ENCODE peak calls at places on chromosomes 11 and 22, in five cellular contexts. N, P, M, R and D are unnamed samples.

GRCh38 chr22:41123151-41123550 is 30.8 kb downstream of the EP300 start:
- DNase-seq in R (no peak), M (no peak), N (no peak), P (no peak), D (no peak)

GRCh38 chr11:123546515-123546914 is 107.9 kb downstream of the SCN3B start:
- DNase-seq in R (no peak), M (no peak), P (no peak), N (no peak), D (peak)

GRCh38 chr22:26568207-26568706 is 21.7 kb downstream of the TPST2 start:
- DNase-seq in N (no peak), R (no peak), M (no peak), P (no peak), D (peak)

GRCh38 chr11:64809781-64810241 is 540 bp downstream of the MEN1 start:
- DNase-seq in P (peak), M (no peak), R (no peak), N (no peak), D (no peak)

GRCh38 chr11:128468106-128468505 is 119.3 kb downstream of the ETS1 start:
- DNase-seq in M (no peak), N (no peak), P (no peak), R (no peak), D (no peak)

GRCh38 chr22:41248758-41249157 is 8.0 kb upstream of the CHADL start:
- DNase-seq in N (no peak), P (no peak), R (no peak), M (no peak), D (no peak)

GRCh38 chr11:92550871-92551270 is 326.3 kb downstream of the FAT3 start:
- DNase-seq in R (no peak), P (no peak), N (no peak), M (no peak), D (no peak)

GRCh38 chr11:17985517-17985916 is 27.3 kb downstream of the SERGEF start:
- DNase-seq in R (no peak), P (no peak), M (no peak), N (peak), D (peak)

GRCh38 chr22:39325392-39325932 is 6.0 kb upstream of the RPL3 start:
- DNase-seq in P (no peak), M (no peak), N (no peak), R (no peak), D (no peak)

GRCh38 chr11:130772266-130773227 is 143.7 kb downstream of the SNX19 start:
- DNase-seq in P (no peak), R (peak), M (no peak), N (no peak), D (peak)

GRCh38 chr11:114466742-114467141 is 27.5 kb downstream of the REXO2 start:
- DNase-seq in N (no peak), R (no peak), M (no peak), P (no peak), D (no peak)

GRCh38 chr11:122229078-122229477 is 113.1 kb upstream of the BLID start:
- DNase-seq in P (no peak), N (peak), R (no peak), M (no peak), D (peak)

GRCh38 chr22:19591568-19591967 is 67.4 kb upstream of the CLDN5 start:
- DNase-seq in M (no peak), P (no peak), R (no peak), N (no peak), D (no peak)

GRCh38 chr11:78216021-78216420 is 27.3 kb downstream of the USP35 start:
- DNase-seq in R (no peak), P (no peak), N (no peak), M (no peak), D (no peak)

GRCh38 chr11:117201906-117202305 is 2.7 kb downstream of the TAGLN start:
- DNase-seq in P (no peak), R (no peak), N (no peak), M (no peak), D (no peak)

GRCh38 chr11:78230161-78230877 is 41.6 kb downstream of the USP35 start:
- DNase-seq in N (peak), R (no peak), P (peak), M (no peak), D (no peak)

GRCh38 chr11:72736452-72737069 is 15.6 kb downstream of the ARAP1 start:
- DNase-seq in R (no peak), M (peak), P (no peak), N (peak), D (no peak)

GRCh38 chr22:50271519-50271970 is 1.4 kb upstream of the MAPK11 start:
- DNase-seq in N (peak), R (no peak), M (peak), P (peak), D (peak)
- TF ChIP-seq CTCF in N (peak), R (peak), M (no peak), P (no peak), D (peak)

DNA sequence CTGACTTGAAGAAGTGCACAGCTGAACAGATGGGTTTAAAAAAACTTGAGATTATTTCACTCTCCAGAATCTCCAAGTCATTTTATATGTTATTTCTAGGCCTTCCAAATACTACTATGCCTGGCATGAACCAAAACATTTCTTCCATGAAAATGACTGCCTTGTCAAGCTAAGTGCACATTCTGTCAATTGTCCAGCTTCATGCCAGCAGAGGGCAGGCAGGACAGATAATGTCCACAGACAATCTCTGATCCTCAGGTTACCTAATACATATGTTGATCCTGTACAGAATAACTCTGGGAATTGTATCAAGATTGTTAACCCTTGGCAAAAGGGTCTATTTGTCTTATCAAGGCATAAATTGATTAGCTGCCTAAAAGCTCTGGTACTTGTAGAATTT is 229.5 kb downstream of the AASDHPPT start:
- DNase-seq in N (no peak), M (no peak), R (no peak), P (no peak), D (no peak)
- TF ChIP-seq CTCF in N (no peak), M (no peak), R (peak), P (no peak), D (peak)

GRCh38 chr11:86637976-86638375 is 34.4 kb downstream of the ME3 start:
- DNase-seq in R (no peak), M (no peak), P (no peak), N (no peak), D (peak)

GRCh38 chr11:86627776-86628455 is 44.5 kb downstream of the ME3 start:
- DNase-seq in M (no peak), P (no peak), N (no peak), R (no peak), D (no peak)

GRCh38 chr11:86629070-86629706 is 43.2 kb downstream of the ME3 start:
- DNase-seq in M (no peak), N (peak), P (no peak), R (no peak), D (peak)

GRCh38 chr11:86636275-86636674 is 36.1 kb downstream of the ME3 start:
- DNase-seq in R (no peak), M (no peak), N (no peak), P (no peak), D (no peak)

DNA sequence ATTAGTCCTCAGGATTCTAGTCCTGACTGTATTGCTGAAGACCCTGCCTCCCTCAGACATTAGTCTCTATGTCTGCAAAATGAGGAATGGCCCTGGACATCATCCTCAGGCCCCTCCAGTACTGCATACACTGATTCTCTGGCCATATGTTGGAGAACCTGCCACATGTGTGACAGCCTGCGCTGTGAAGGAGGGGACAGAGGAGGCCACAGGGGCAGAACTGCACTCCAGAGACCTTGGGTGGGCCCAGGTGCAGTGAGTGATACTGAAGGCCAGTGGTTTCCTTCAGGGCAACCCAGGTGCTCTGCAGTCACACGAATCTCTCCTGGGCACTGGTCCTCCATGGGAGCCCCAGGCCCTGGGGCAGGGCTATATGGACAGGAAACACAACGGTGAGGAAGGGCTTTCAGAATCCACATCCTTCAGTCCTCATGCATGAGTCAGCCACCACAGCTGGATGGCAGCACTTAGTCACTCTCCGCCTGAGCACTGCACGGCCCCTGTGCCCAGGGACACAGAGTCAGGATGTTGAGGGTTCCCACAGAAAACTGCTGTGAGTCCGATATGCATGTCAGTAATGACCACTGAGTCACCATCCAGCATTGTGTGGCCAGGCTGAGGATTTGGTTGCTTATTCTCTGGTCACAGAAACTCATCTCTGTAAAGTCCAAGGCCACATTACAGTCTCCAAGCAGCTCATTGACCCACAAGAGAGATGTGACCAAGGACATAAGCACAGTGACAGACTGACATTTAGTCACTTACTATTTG is 39.7 kb downstream of the ME3 start:
- DNase-seq in N (no peak), P (no peak), M (no peak), R (peak), D (peak)
- TF ChIP-seq CTCF in N (peak), P (no peak), M (no peak), R (peak), D (peak)

GRCh38 chr22:37818397-37819099 is 4.6 kb upstream of the GALR3 start:
- DNase-seq in R (no peak), M (peak), N (peak), P (peak), D (peak)
- TF ChIP-seq CTCF in R (peak), M (no peak), N (peak), P (no peak), D (peak)

GRCh38 chr11:101441747-101442146 is 142.1 kb downstream of the TRPC6 start:
- DNase-seq in P (no peak), M (no peak), N (peak), R (no peak), D (no peak)

GRCh38 chr11:101442171-101442570 is 141.6 kb downstream of the TRPC6 start:
- DNase-seq in R (no peak), M (no peak), P (no peak), N (no peak), D (peak)

GRCh38 chr11:101436511-101437142 is 147.2 kb downstream of the TRPC6 start:
- DNase-seq in M (no peak), N (peak), R (no peak), P (peak), D (peak)

GRCh38 chr11:101438126-101438525 is 145.7 kb downstream of the TRPC6 start:
- DNase-seq in M (no peak), N (no peak), P (no peak), R (no peak), D (no peak)

GRCh38 chr11:101439488-101439887 is 144.3 kb downstream of the TRPC6 start:
- DNase-seq in N (no peak), M (no peak), R (no peak), P (no peak), D (no peak)
- TF ChIP-seq CTCF in N (no peak), M (no peak), R (no peak), P (no peak), D (no peak)